ENCODE peak calls at places on chromosomes 6 and 20, in eight cellular contexts. Z is Karpas-422; G is glutamatergic neuron; W is activated CD4-positive, alpha-beta T cell treated with anti-CD3 and anti-CD28 coated beads, Interleukin-2, amount 50 U/mL, for 24 hours; K is heart left ventricle; Q is pancreas; E is activated T-cell treated with anti-CD3 and anti-CD28 coated beads for 1 hour; O is endothelial cell. J is an unnamed sample.

GRCh38 chr20:23072892-23073586 is 13.1 kb downstream of the CD93 start:
- DNase-seq in E (no peak), Z (no peak), G (no peak), O (no peak), K (no peak), W (no peak), Q (no peak), J (no peak)

GRCh38 chr20:52132337-52132736 is 59.2 kb downstream of the ZFP64 start:
- DNase-seq in Z (no peak), W (no peak), G (no peak), E (no peak), Q (no peak), K (no peak), O (no peak), J (no peak)

GRCh38 chr6:38676236-38676973 is 26.5 kb downstream of the GLO1 start:
- DNase-seq in K (no peak), G (no peak), Q (no peak), O (no peak), E (no peak), W (no peak), Z (no peak), J (no peak)

GRCh38 chr6:34146801-34147592 is 1.1 kb upstream of the GRM4 start:
- DNase-seq in Z (no peak), E (no peak), O (no peak), G (no peak), K (no peak), Q (no peak), W (no peak), J (no peak)

GRCh38 chr6:130776287-130776925 is 50.8 kb upstream of the SMLR1 start:
- DNase-seq in Z (no peak), O (no peak), K (no peak), Q (no peak), W (no peak), E (no peak), G (no peak), J (no peak)

GRCh38 chr6:41589223-41589622 is 43.0 kb downstream of the FOXP4 start:
- DNase-seq in Z (no peak), G (no peak), E (no peak), Q (no peak), K (no peak), W (no peak), O (no peak), J (no peak)

GRCh38 chr6:34914358-34914757 is 25.3 kb downstream of the ANKS1A start:
- DNase-seq in O (no peak), E (no peak), Q (no peak), W (no peak), Z (no peak), K (no peak), G (no peak), J (no peak)

GRCh38 chr20:59735486-59735885 is 131.1 kb downstream of the PHACTR3 start:
- DNase-seq in W (no peak), E (no peak), K (no peak), Q (no peak), O (no peak), G (no peak), Z (no peak), J (no peak)

GRCh38 chr6:4672772-4673171 is 103.4 kb upstream of the CDYL start:
- DNase-seq in G (no peak), Z (no peak), Q (no peak), O (no peak), K (no peak), W (no peak), E (no peak), J (no peak)